ENCODE peak calls at places on chromosomes 12 and 14, in four cellular contexts. One of them, this sample, is unnamed.

GRCh38 chr12:110453569-110454296 is 3.6 kb upstream of the ARPC3 start:
- DNase-seq in sigmoid colon: no peak
- DNase-seq in GM12892: no peak
- DNase-seq in IMR-90: no peak
- DNase-seq in this sample: no peak

GRCh38 chr12:23099604-23100003 is 474.6 kb downstream of the ETNK1 start:
- DNase-seq in sigmoid colon: no peak
- DNase-seq in GM12892: no peak
- DNase-seq in IMR-90: no peak
- DNase-seq in this sample: no peak

GRCh38 chr14:39339003-39339402 is 93.2 kb downstream of the FBXO33 start:
- DNase-seq in sigmoid colon: no peak
- DNase-seq in GM12892: no peak
- DNase-seq in IMR-90: no peak
- DNase-seq in this sample: no peak

GRCh38 chr12:57236224-57236924 is 6.9 kb downstream of the SHMT2 start:
- DNase-seq in sigmoid colon: no peak
- DNase-seq in GM12892: no peak
- DNase-seq in IMR-90: no peak
- DNase-seq in this sample: no peak

GRCh38 chr12:111643428-111643826 is 42.3 kb downstream of the BRAP start:
- DNase-seq in sigmoid colon: no peak
- DNase-seq in GM12892: no peak
- DNase-seq in IMR-90: peak; percentile 95
- DNase-seq in this sample: no peak

GRCh38 chr14:103374121-103374520 is 11.1 kb upstream of the MARK3 start:
- DNase-seq in sigmoid colon: no peak
- DNase-seq in GM12892: no peak
- DNase-seq in IMR-90: no peak
- DNase-seq in this sample: no peak

GRCh38 chr12:26338574-26339572 is 143.5 kb downstream of the SSPN start:
- DNase-seq in sigmoid colon: no peak
- DNase-seq in GM12892: no peak
- DNase-seq in IMR-90: peak; percentile 78
- DNase-seq in this sample: no peak

GRCh38 chr12:104188534-104188933 is 27.0 kb upstream of the TXNRD1 start:
- DNase-seq in sigmoid colon: no peak
- DNase-seq in GM12892: no peak
- DNase-seq in IMR-90: no peak
- DNase-seq in this sample: no peak

GRCh38 chr12:44227601-44228000 is 391.7 kb downstream of the TMEM117 start:
- DNase-seq in sigmoid colon: no peak
- DNase-seq in GM12892: no peak
- DNase-seq in IMR-90: peak; percentile 47
- DNase-seq in this sample: no peak

GRCh38 chr12:115232455-115233156 is 548.6 kb upstream of the TBX3 start:
- DNase-seq in sigmoid colon: no peak
- DNase-seq in GM12892: no peak
- DNase-seq in IMR-90: peak; percentile 97
- DNase-seq in this sample: no peak

GRCh38 chr14:28406181-28406580 is 360.4 kb upstream of the FOXG1 start:
- DNase-seq in sigmoid colon: no peak
- DNase-seq in GM12892: no peak
- DNase-seq in IMR-90: no peak
- DNase-seq in this sample: no peak

GRCh38 chr12:44247588-44247987 is 411.7 kb downstream of the TMEM117 start:
- DNase-seq in sigmoid colon: no peak
- DNase-seq in GM12892: no peak
- DNase-seq in IMR-90: no peak
- DNase-seq in this sample: no peak

GRCh38 chr12:70637286-70637685 is at the start of gene PTPRB:
- DNase-seq in sigmoid colon: no peak
- DNase-seq in GM12892: no peak
- DNase-seq in IMR-90: no peak
- DNase-seq in this sample: no peak

GRCh38 chr12:112153181-112153899 is 28.0 kb downstream of the TRAFD1 start:
- DNase-seq in sigmoid colon: no peak
- DNase-seq in GM12892: no peak
- DNase-seq in IMR-90: no peak
- DNase-seq in this sample: peak; percentile 66

GRCh38 chr12:89552376-89552775 is 26.5 kb upstream of the POC1B start:
- DNase-seq in sigmoid colon: no peak
- DNase-seq in GM12892: no peak
- DNase-seq in IMR-90: peak; percentile 45
- DNase-seq in this sample: no peak

GRCh38 chr12:54657048-54657696 is 9.0 kb upstream of the DCD start:
- DNase-seq in sigmoid colon: no peak
- DNase-seq in GM12892: no peak
- DNase-seq in IMR-90: no peak
- DNase-seq in this sample: no peak

GRCh38 chr12:105205322-105206048 is 30.5 kb downstream of the APPL2 start:
- DNase-seq in sigmoid colon: no peak
- DNase-seq in GM12892: no peak
- DNase-seq in IMR-90: no peak
- DNase-seq in this sample: no peak

GRCh38 chr12:29320295-29321090 is 60.5 kb downstream of the ERGIC2 start:
- DNase-seq in sigmoid colon: no peak
- DNase-seq in GM12892: no peak
- DNase-seq in IMR-90: peak; percentile 93
- DNase-seq in this sample: no peak

GRCh38 chr14:90388982-90389381 is 7.8 kb upstream of the CALM1 start:
- DNase-seq in sigmoid colon: no peak
- DNase-seq in GM12892: no peak
- DNase-seq in IMR-90: peak; percentile 47
- DNase-seq in this sample: no peak

GRCh38 chr12:32211066-32211768 is 104.6 kb downstream of the BICD1 start:
- DNase-seq in sigmoid colon: no peak
- DNase-seq in GM12892: no peak
- DNase-seq in IMR-90: no peak
- DNase-seq in this sample: no peak

DNA sequence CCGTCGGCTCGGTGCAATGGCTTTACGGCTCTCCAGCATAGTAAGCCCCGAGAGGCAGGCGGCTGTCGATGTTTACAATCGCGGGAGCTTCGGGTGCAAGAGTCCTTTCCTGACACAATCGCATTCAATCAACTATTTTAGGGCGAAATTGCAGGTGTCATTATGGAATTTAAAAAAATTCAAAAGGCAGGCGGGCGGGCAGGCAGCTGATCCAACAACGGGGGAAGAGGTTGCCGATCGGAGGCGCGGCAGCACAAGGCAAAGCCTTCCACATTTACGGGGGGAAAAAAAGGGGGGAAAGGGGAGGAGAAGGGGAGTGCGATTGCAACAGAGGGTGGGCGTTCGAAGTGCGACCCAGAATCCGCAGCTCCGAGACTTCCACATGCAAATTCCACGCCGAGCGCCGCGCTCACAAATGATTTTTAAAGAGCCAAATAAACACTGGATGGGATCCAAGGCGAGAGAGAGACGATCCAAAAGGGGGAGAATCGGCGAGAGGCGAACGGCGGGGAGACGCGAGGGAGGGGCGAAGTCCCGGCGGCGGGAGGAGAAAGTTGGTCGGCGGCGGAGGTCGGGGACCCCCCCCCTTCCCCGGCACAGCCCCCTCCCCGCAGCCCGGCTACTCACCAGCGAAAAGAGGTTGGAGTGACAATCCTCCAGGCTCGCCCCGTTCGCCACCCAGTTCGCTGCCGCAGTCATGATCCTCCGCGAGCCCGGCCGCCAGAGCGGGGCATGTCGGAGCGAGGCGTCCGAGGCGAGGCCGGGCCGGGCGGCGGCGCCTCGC is 868 bp downstream of the MED13L start:
- DNase-seq in sigmoid colon: peak; percentile 84
- DNase-seq in GM12892: peak; percentile 39
- DNase-seq in IMR-90: peak; percentile 59
- DNase-seq in this sample: peak; percentile 65
- TF ChIP-seq POLR2A in sigmoid colon: no peak
- TF ChIP-seq POLR2A in GM12892: no peak
- TF ChIP-seq POLR2A in IMR-90: no peak
- TF ChIP-seq POLR2A in this sample: no peak

GRCh38 chr14:20305265-20306078 is at the start of gene TTC5:
- DNase-seq in sigmoid colon: peak; percentile 88
- DNase-seq in GM12892: peak; percentile 50
- DNase-seq in IMR-90: peak; percentile 89
- DNase-seq in this sample: peak; percentile 95
- TF ChIP-seq POLR2A in sigmoid colon: no peak
- TF ChIP-seq POLR2A in GM12892: peak; percentile 62
- TF ChIP-seq POLR2A in IMR-90: no peak
- TF ChIP-seq POLR2A in this sample: no peak

GRCh38 chr12:58656254-58657009 is 263.9 kb downstream of the LRIG3 start:
- DNase-seq in sigmoid colon: no peak
- DNase-seq in GM12892: no peak
- DNase-seq in IMR-90: no peak
- DNase-seq in this sample: no peak
- TF ChIP-seq POLR2A in sigmoid colon: no peak
- TF ChIP-seq POLR2A in GM12892: no peak
- TF ChIP-seq POLR2A in IMR-90: no peak
- TF ChIP-seq POLR2A in this sample: no peak

GRCh38 chr14:22769369-22769768 is 2.9 kb downstream of the OXA1L start:
- DNase-seq in sigmoid colon: no peak
- DNase-seq in GM12892: no peak
- DNase-seq in IMR-90: no peak
- DNase-seq in this sample: no peak

GRCh38 chr14:22764382-22764781 is 2.1 kb upstream of the OXA1L start:
- DNase-seq in sigmoid colon: no peak
- DNase-seq in GM12892: no peak
- DNase-seq in IMR-90: no peak
- DNase-seq in this sample: no peak

GRCh38 chr14:22767323-22767589 is 768 bp downstream of the OXA1L start:
- DNase-seq in sigmoid colon: no peak
- DNase-seq in GM12892: no peak
- DNase-seq in IMR-90: no peak
- DNase-seq in this sample: no peak

GRCh38 chr14:22768947-22769346 is 2.5 kb downstream of the OXA1L start:
- DNase-seq in sigmoid colon: no peak
- DNase-seq in GM12892: no peak
- DNase-seq in IMR-90: no peak
- DNase-seq in this sample: no peak

DNA sequence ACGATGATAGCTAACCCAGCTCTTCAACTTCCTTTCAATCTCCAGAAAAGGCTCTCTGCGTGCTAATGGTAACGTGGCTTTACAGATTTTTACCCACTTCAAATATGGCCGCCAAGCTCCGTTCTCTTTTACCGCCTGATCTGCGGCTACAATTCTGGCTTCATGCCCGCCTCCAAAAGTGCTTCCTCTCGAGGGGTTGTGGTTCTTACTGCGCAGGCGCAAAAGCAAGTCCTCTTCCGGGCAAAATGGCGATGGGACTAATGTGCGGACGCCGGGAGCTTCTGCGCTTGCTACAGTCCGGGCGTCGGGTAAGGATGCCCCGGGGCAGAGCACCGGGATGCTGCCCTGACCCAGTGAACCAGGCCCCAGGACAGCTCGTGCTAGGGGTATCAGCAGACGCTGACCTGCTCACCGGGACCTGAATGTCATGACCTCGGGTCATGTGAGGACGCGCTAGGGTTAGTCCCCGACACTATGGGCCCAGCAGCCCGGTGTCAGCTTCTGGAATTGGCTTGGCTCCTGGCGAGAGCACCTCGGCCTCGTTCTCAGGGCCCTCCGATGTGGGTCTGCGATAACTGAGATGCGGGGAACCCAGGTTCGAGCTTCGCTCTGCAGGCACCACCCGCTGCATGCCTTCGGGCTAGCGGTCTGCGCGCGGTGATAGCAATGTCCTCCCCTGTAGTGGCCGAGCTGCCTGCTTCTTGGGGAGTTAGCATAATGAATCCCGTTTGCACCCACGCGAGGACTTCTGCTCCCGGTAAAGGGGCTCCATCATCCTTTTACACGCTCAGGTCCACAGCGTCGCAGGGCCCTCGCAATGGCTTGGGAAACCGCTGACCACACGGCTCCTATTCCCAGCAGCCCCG is at the start of gene OXA1L:
- DNase-seq in sigmoid colon: peak; percentile 99
- DNase-seq in GM12892: peak; percentile 80
- DNase-seq in IMR-90: peak; percentile 98
- DNase-seq in this sample: peak; percentile 99
- TF ChIP-seq POLR2A in sigmoid colon: peak; percentile 25
- TF ChIP-seq POLR2A in GM12892: peak; percentile 90
- TF ChIP-seq POLR2A in IMR-90: peak; percentile 72
- TF ChIP-seq POLR2A in this sample: no peak

GRCh38 chr12:56104109-56104814 is at the start of gene PA2G4:
- DNase-seq in sigmoid colon: peak; percentile 99
- DNase-seq in GM12892: peak; percentile 99
- DNase-seq in IMR-90: peak; percentile 98
- DNase-seq in this sample: peak; percentile 97
- TF ChIP-seq POLR2A in sigmoid colon: peak; percentile 87
- TF ChIP-seq POLR2A in GM12892: peak; percentile 83
- TF ChIP-seq POLR2A in IMR-90: peak; percentile 70
- TF ChIP-seq POLR2A in this sample: no peak

GRCh38 chr12:116277393-116278258 is at the start of gene MED13L:
- DNase-seq in sigmoid colon: peak; percentile 94
- DNase-seq in GM12892: peak; percentile 89
- DNase-seq in IMR-90: peak; percentile 78
- DNase-seq in this sample: peak; percentile 97
- TF ChIP-seq POLR2A in sigmoid colon: no peak
- TF ChIP-seq POLR2A in GM12892: peak; percentile 51
- TF ChIP-seq POLR2A in IMR-90: peak; percentile 57
- TF ChIP-seq POLR2A in this sample: no peak

GRCh38 chr12:48929551-48929950 is 4.3 kb upstream of the FKBP11 start:
- DNase-seq in sigmoid colon: no peak
- DNase-seq in GM12892: no peak
- DNase-seq in IMR-90: peak; percentile 59
- DNase-seq in this sample: no peak

GRCh38 chr12:48927261-48927660 is 2.0 kb upstream of the FKBP11 start:
- DNase-seq in sigmoid colon: no peak
- DNase-seq in GM12892: no peak
- DNase-seq in IMR-90: peak; percentile 96
- DNase-seq in this sample: no peak

GRCh38 chr12:48923117-48923516 is 2.2 kb downstream of the FKBP11 start:
- DNase-seq in sigmoid colon: no peak
- DNase-seq in GM12892: no peak
- DNase-seq in IMR-90: no peak
- DNase-seq in this sample: no peak

GRCh38 chr12:48924617-48925217 is 575 bp downstream of the FKBP11 start:
- DNase-seq in sigmoid colon: peak; percentile 77
- DNase-seq in GM12892: peak; percentile 75
- DNase-seq in IMR-90: peak; percentile 46
- DNase-seq in this sample: no peak

DNA sequence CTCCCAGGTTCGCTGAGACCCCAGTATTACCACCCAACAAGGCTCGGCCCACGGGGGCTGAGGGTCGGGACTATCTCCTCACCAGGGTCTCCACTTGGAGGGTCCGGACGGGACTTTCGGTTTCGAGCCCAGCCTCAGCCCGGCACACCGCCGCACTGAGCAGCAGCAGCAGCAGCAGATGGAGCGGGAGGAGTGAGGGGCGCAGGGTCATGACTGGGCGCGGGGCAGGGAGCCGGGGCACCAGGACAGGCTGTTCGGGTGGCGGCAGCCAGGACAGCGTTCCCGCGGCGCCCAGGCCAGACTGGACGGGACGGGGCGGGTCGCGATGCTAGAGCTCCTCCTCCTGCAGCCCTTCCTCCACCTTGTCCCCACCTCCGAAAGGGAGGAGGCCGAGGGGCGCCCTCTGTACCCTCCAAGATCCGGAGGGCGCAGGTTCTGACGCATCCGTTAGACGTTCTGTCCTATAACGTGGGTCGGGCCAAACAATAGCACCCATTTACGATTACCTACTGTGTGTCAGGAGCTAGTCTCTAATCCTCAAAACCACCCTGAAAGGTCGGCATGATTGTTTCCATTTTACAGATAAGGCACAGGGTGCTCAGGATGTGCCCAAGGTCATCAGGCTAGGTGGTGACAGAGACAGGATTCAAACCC is at the start of gene FKBP11:
- DNase-seq in sigmoid colon: peak; percentile 81
- DNase-seq in GM12892: peak; percentile 72
- DNase-seq in IMR-90: peak; percentile 26
- DNase-seq in this sample: peak; percentile 93
- TF ChIP-seq POLR2A in sigmoid colon: no peak
- TF ChIP-seq POLR2A in GM12892: peak; percentile 88
- TF ChIP-seq POLR2A in IMR-90: peak; percentile 29
- TF ChIP-seq POLR2A in this sample: no peak

This sample was measured in lower leg skin.